ENCODE peak calls at places on chromosomes 5 and 9, in eight cellular contexts. J, F, S, E, R, H, Z and A are unnamed samples.

GRCh38 chr9:13823021-13823420 is 490.9 kb downstream of the NFIB start:
- DNase-seq in J (peak), F (peak), S (no peak), E (no peak), R (no peak), H (no peak), Z (no peak), A (peak)

GRCh38 chr5:82276800-82277612 is 1.1 kb downstream of the RPS23 start:
- DNase-seq in J (no peak), F (no peak), S (peak), E (no peak), R (no peak), H (no peak), Z (no peak), A (no peak)

GRCh38 chr5:53127107-53127506 is 17.6 kb upstream of the MOCS2 start:
- DNase-seq in J (no peak), F (no peak), S (no peak), E (no peak), R (no peak), H (no peak), Z (no peak), A (no peak)

GRCh38 chr9:134631881-134632280 is 9.7 kb upstream of the COL5A1 start:
- DNase-seq in J (no peak), F (no peak), S (no peak), E (no peak), R (no peak), H (no peak), Z (no peak), A (no peak)

GRCh38 chr5:179427032-179427675 is 81.9 kb upstream of the ADAMTS2 start:
- DNase-seq in J (no peak), F (no peak), S (no peak), E (no peak), R (no peak), H (no peak), Z (no peak), A (no peak)

GRCh38 chr5:98827161-98827560 is 53.7 kb downstream of the RGMB start:
- DNase-seq in J (peak), F (peak), S (peak), E (no peak), R (no peak), H (peak), Z (peak), A (peak)

GRCh38 chr9:127683723-127684122 is 23.1 kb upstream of the CFAP157 start:
- DNase-seq in J (peak), F (peak), S (peak), E (no peak), R (no peak), H (no peak), Z (no peak), A (peak)

GRCh38 chr5:111953351-111954127 is 196.5 kb upstream of the NREP start:
- DNase-seq in J (peak), F (peak), S (peak), E (no peak), R (no peak), H (peak), Z (no peak), A (peak)

GRCh38 chr9:69768101-69768500 is 8.3 kb upstream of the PTAR1 start:
- DNase-seq in J (peak), F (peak), S (no peak), E (no peak), R (no peak), H (no peak), Z (no peak), A (no peak)

GRCh38 chr5:169173372-169173771 is 127.6 kb downstream of the SLIT3 start:
- DNase-seq in J (peak), F (peak), S (no peak), E (no peak), R (no peak), H (peak), Z (no peak), A (no peak)

GRCh38 chr9:120970249-120970648 is 43.7 kb upstream of the TRAF1 start:
- DNase-seq in J (peak), F (peak), S (no peak), E (no peak), R (no peak), H (no peak), Z (no peak), A (no peak)

GRCh38 chr9:77649109-77649812 is 1.1 kb upstream of the GNA14 start:
- DNase-seq in J (peak), F (peak), S (peak), E (no peak), R (no peak), H (no peak), Z (peak), A (peak)

GRCh38 chr9:76365028-76365427 is 29.2 kb downstream of the RFK start:
- DNase-seq in J (peak), F (peak), S (peak), E (no peak), R (no peak), H (peak), Z (no peak), A (peak)

GRCh38 chr5:40410231-40410861 is 269.4 kb upstream of the PTGER4 start:
- DNase-seq in J (peak), F (peak), S (peak), E (no peak), R (no peak), H (peak), Z (no peak), A (peak)

GRCh38 chr9:34505370-34506120 is 17.2 kb downstream of the ENHO start:
- DNase-seq in J (no peak), F (no peak), S (no peak), E (no peak), R (no peak), H (no peak), Z (no peak), A (no peak)